ENCODE peak calls at places on chromosomes 2 and 18, in eight cellular contexts. T is lower leg skin; A is AG09319; C is stimulated activated CD4-positive, alpha-beta T cell treated with anti-CD3 and anti-CD28 coated beads, Interleukin-15, amount 100 ng/mL, for 1 hour; N is WTC11; G is activated naive CD8-positive, alpha-beta T cell treated with anti-CD3 and anti-CD28 coated beads, Interleukin-2, amount 50 U/mL, for 16 hours; O is COLO829; X is ELF-1. S is an unnamed sample.

GRCh38 chr2:149661844-149662243 is 74.3 kb upstream of the MMADHC start:
- DNase-seq in T (no peak), A (peak), C (no peak), N (no peak), G (no peak), O (no peak), X (no peak), S (no peak)

GRCh38 chr2:172097557-172098131 is 5.1 kb downstream of the DLX2 start:
- DNase-seq in T (peak), A (no peak), C (no peak), N (no peak), G (no peak), O (peak), X (no peak), S (no peak)

GRCh38 chr2:30683240-30683956 is 123.8 kb downstream of the CAPN13 start:
- DNase-seq in T (peak), A (no peak), C (no peak), N (no peak), G (no peak), O (no peak), X (no peak), S (no peak)

GRCh38 chr18:53165770-53166169 is 825.8 kb downstream of the DCC start:
- DNase-seq in T (no peak), A (no peak), C (no peak), N (no peak), G (no peak), O (no peak), X (no peak), S (no peak)

GRCh38 chr2:1988049-1988448 is 243.7 kb upstream of the PXDN start:
- DNase-seq in T (peak), A (no peak), C (no peak), N (no peak), G (no peak), O (no peak), X (no peak), S (no peak)

GRCh38 chr18:63974991-63975390 is 5.1 kb downstream of the SERPINB8 start:
- DNase-seq in T (no peak), A (no peak), C (no peak), N (no peak), G (no peak), O (no peak), X (peak), S (no peak)

GRCh38 chr2:133591164-133591563 is 22.9 kb upstream of the NCKAP5 start:
- DNase-seq in T (no peak), A (no peak), C (no peak), N (no peak), G (no peak), O (no peak), X (no peak), S (no peak)

GRCh38 chr18:9366126-9366714 is 31.6 kb downstream of the TWSG1 start:
- DNase-seq in T (peak), A (no peak), C (no peak), N (peak), G (no peak), O (no peak), X (peak), S (peak)

S was measured in RWPE2.